ENCODE peak calls at places on chromosomes 2 and 18, in four cellular contexts. One of them, this sample, is unnamed.

GRCh38 chr2:127504552-127505460 is 21.5 kb downstream of the IWS1 start:
- DNase-seq in A549: no peak
- DNase-seq in GM12878: no peak
- DNase-seq in HepG2: no peak
- DNase-seq in this sample: no peak

GRCh38 chr18:77093584-77093983 is 39.0 kb downstream of the MBP start:
- DNase-seq in A549: no peak
- DNase-seq in GM12878: no peak
- DNase-seq in HepG2: no peak
- DNase-seq in this sample: no peak

GRCh38 chr2:215528555-215528954 is 92.7 kb upstream of the FN1 start:
- DNase-seq in A549: no peak
- DNase-seq in GM12878: no peak
- DNase-seq in HepG2: peak
- DNase-seq in this sample: no peak

GRCh38 chr2:96097441-96097840 is 18.9 kb downstream of the ADRA2B start:
- DNase-seq in A549: no peak
- DNase-seq in GM12878: no peak
- DNase-seq in HepG2: no peak
- DNase-seq in this sample: no peak

GRCh38 chr2:50591642-50592041 is 440.3 kb downstream of the NRXN1 start:
- DNase-seq in A549: no peak
- DNase-seq in GM12878: no peak
- DNase-seq in HepG2: no peak
- DNase-seq in this sample: no peak

GRCh38 chr18:59985289-59985688 is 85.5 kb downstream of the PMAIP1 start:
- DNase-seq in A549: no peak
- DNase-seq in GM12878: no peak
- DNase-seq in HepG2: no peak
- DNase-seq in this sample: no peak

GRCh38 chr2:25566094-25566493 is 107.3 kb downstream of the DTNB start:
- DNase-seq in A549: no peak
- DNase-seq in GM12878: no peak
- DNase-seq in HepG2: no peak
- DNase-seq in this sample: no peak

GRCh38 chr2:137693521-137693920 is 270.8 kb upstream of the HNMT start:
- DNase-seq in A549: no peak
- DNase-seq in GM12878: no peak
- DNase-seq in HepG2: no peak
- DNase-seq in this sample: no peak

GRCh38 chr2:222248256-222248655 is 50.5 kb downstream of the PAX3 start:
- DNase-seq in A549: no peak
- DNase-seq in GM12878: no peak
- DNase-seq in HepG2: no peak
- DNase-seq in this sample: no peak

GRCh38 chr2:213740453-213740852 is 456.2 kb downstream of the SPAG16 start:
- DNase-seq in A549: no peak
- DNase-seq in GM12878: no peak
- DNase-seq in HepG2: no peak
- DNase-seq in this sample: no peak

GRCh38 chr2:9158786-9159779 is 47.5 kb upstream of the ASAP2 start:
- DNase-seq in A549: no peak
- DNase-seq in GM12878: no peak
- DNase-seq in HepG2: no peak
- DNase-seq in this sample: no peak

GRCh38 chr2:159124441-159124911 is 156.0 kb downstream of the TANC1 start:
- DNase-seq in A549: peak
- DNase-seq in GM12878: no peak
- DNase-seq in HepG2: peak
- DNase-seq in this sample: peak

GRCh38 chr18:77114564-77115391 is 17.8 kb downstream of the MBP start:
- DNase-seq in A549: peak
- DNase-seq in GM12878: no peak
- DNase-seq in HepG2: peak
- DNase-seq in this sample: no peak

GRCh38 chr18:361941-362913 is 94.4 kb upstream of the THOC1 start:
- DNase-seq in A549: no peak
- DNase-seq in GM12878: no peak
- DNase-seq in HepG2: peak
- DNase-seq in this sample: no peak

GRCh38 chr2:213007290-213007838 is 144.0 kb downstream of the IKZF2 start:
- DNase-seq in A549: no peak
- DNase-seq in GM12878: no peak
- DNase-seq in HepG2: no peak
- DNase-seq in this sample: no peak

GRCh38 chr2:587371-587960 is 89.7 kb downstream of the TMEM18 start:
- DNase-seq in A549: no peak
- DNase-seq in GM12878: no peak
- DNase-seq in HepG2: no peak
- DNase-seq in this sample: no peak

GRCh38 chr2:20184067-20184938 is 40.6 kb downstream of the SDC1 start:
- DNase-seq in A549: peak
- DNase-seq in GM12878: no peak
- DNase-seq in HepG2: peak
- DNase-seq in this sample: no peak

GRCh38 chr18:48946329-48946835 is 4.4 kb downstream of the SMAD7 start:
- DNase-seq in A549: no peak
- DNase-seq in GM12878: no peak
- DNase-seq in HepG2: peak
- DNase-seq in this sample: no peak

GRCh38 chr18:7272268-7273049 is 41.6 kb downstream of the LRRC30 start:
- DNase-seq in A549: peak
- DNase-seq in GM12878: no peak
- DNase-seq in HepG2: peak
- DNase-seq in this sample: no peak

GRCh38 chr2:156300337-156300736 is 32.2 kb downstream of the NR4A2 start:
- DNase-seq in A549: no peak
- DNase-seq in GM12878: no peak
- DNase-seq in HepG2: peak
- DNase-seq in this sample: no peak

GRCh38 chr2:40169430-40169829 is 282.5 kb downstream of the SLC8A1 start:
- DNase-seq in A549: no peak
- DNase-seq in GM12878: no peak
- DNase-seq in HepG2: no peak
- DNase-seq in this sample: no peak

GRCh38 chr2:71927757-71928715 is 219.6 kb downstream of the CYP26B1 start:
- DNase-seq in A549: no peak
- DNase-seq in GM12878: no peak
- DNase-seq in HepG2: no peak
- DNase-seq in this sample: no peak

GRCh38 chr2:47269316-47270232 is 114.5 kb upstream of the STPG4 start:
- DNase-seq in A549: peak
- DNase-seq in GM12878: no peak
- DNase-seq in HepG2: peak
- DNase-seq in this sample: peak

GRCh38 chr2:237157551-237158102 is 71.9 kb downstream of the COPS8 start:
- DNase-seq in A549: no peak
- DNase-seq in GM12878: no peak
- DNase-seq in HepG2: no peak
- DNase-seq in this sample: no peak

GRCh38 chr18:21769206-21769605 is 28.6 kb downstream of the MIB1 start:
- DNase-seq in A549: no peak
- DNase-seq in GM12878: no peak
- DNase-seq in HepG2: no peak
- DNase-seq in this sample: no peak

GRCh38 chr18:42183746-42184145 is 228.7 kb downstream of the PIK3C3 start:
- DNase-seq in A549: peak
- DNase-seq in GM12878: no peak
- DNase-seq in HepG2: no peak
- DNase-seq in this sample: no peak

GRCh38 chr18:29154196-29154757 is 977.3 kb upstream of the CDH2 start:
- DNase-seq in A549: no peak
- DNase-seq in GM12878: no peak
- DNase-seq in HepG2: no peak
- DNase-seq in this sample: no peak

GRCh38 chr18:2853926-2854664 is 7.3 kb downstream of the EMILIN2 start:
- DNase-seq in A549: no peak
- DNase-seq in GM12878: no peak
- DNase-seq in HepG2: no peak
- DNase-seq in this sample: peak

GRCh38 chr2:37671013-37671815 is at the start of gene CDC42EP3:
- DNase-seq in A549: peak
- DNase-seq in GM12878: no peak
- DNase-seq in HepG2: no peak
- DNase-seq in this sample: peak

GRCh38 chr18:41681138-41681881 is 273.7 kb upstream of the PIK3C3 start:
- DNase-seq in A549: no peak
- DNase-seq in GM12878: no peak
- DNase-seq in HepG2: no peak
- DNase-seq in this sample: no peak

GRCh38 chr2:195532255-195532627 is 124.8 kb upstream of the SLC39A10 start:
- DNase-seq in A549: no peak
- DNase-seq in GM12878: no peak
- DNase-seq in HepG2: no peak
- DNase-seq in this sample: no peak

GRCh38 chr2:15738225-15738546 is 146.5 kb downstream of the DDX1 start:
- DNase-seq in A549: no peak
- DNase-seq in GM12878: no peak
- DNase-seq in HepG2: no peak
- DNase-seq in this sample: no peak

GRCh38 chr2:240405133-240405532 is 30.3 kb upstream of the GPC1 start:
- DNase-seq in A549: no peak
- DNase-seq in GM12878: no peak
- DNase-seq in HepG2: no peak
- DNase-seq in this sample: no peak

GRCh38 chr2:241507430-241508239 is 749 bp downstream of the STK25 start:
- DNase-seq in A549: peak
- DNase-seq in GM12878: no peak
- DNase-seq in HepG2: peak
- DNase-seq in this sample: peak

GRCh38 chr18:59547691-59548182 is 149.5 kb downstream of the CCBE1 start:
- DNase-seq in A549: no peak
- DNase-seq in GM12878: no peak
- DNase-seq in HepG2: no peak
- DNase-seq in this sample: peak

GRCh38 chr2:85712261-85712660 is 18.1 kb downstream of the GNLY start:
- DNase-seq in A549: no peak
- DNase-seq in GM12878: no peak
- DNase-seq in HepG2: no peak
- DNase-seq in this sample: no peak

GRCh38 chr2:218255441-218255840 is 5.4 kb upstream of the GPBAR1 start:
- DNase-seq in A549: no peak
- DNase-seq in GM12878: no peak
- DNase-seq in HepG2: no peak
- DNase-seq in this sample: no peak

GRCh38 chr2:50606860-50607259 is 425.1 kb downstream of the NRXN1 start:
- DNase-seq in A549: no peak
- DNase-seq in GM12878: no peak
- DNase-seq in HepG2: no peak
- DNase-seq in this sample: no peak

GRCh38 chr2:234406085-234406484 is 90.8 kb downstream of the ARL4C start:
- DNase-seq in A549: no peak
- DNase-seq in GM12878: no peak
- DNase-seq in HepG2: no peak
- DNase-seq in this sample: no peak
- TF ChIP-seq POLR2AphosphoS2 in A549: no peak
- TF ChIP-seq POLR2AphosphoS2 in GM12878: no peak
- TF ChIP-seq POLR2AphosphoS2 in HepG2: no peak
- TF ChIP-seq POLR2AphosphoS2 in this sample: no peak

DNA sequence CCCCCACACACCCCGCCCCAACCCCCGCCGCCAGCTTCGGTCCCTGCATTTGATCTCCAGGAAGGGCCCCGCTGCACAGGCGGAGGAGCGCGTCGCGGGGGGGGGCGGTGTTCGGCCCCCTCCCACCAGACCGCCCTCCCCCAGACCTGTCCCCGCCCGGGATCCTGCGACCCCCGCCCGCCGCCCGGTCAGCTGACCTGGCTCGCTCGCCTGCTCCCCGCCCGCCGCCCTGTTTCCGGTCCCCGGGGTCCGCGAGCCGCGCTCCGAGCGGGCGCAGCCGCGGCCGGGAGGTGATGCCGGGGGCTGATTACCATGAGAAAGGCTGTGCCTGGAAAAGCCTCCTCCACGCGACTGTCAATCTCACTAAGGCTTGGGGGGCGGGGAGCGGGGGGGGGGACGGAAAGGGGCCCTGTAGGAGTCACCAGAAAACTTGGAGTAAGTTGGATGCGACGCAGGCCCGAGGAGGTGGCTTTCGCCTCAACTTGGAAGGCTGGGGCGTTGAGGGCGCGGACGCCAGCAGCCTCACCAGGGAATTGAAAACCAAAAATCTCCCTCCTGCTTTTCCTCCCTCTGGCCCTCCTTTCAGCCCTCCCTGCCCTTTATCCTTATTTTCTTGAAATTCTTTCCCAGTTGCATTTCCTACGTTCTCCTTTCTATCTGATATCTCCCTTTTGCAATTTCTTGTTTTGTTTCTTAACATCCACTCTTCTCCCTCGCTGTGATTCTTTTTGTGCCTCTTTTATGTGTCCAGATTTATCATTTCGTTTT is 4.5 kb upstream of the ZEB2 start:
- DNase-seq in A549: no peak
- DNase-seq in GM12878: no peak
- DNase-seq in HepG2: no peak
- DNase-seq in this sample: peak
- TF ChIP-seq CHD4 in A549: no peak
- TF ChIP-seq CHD4 in GM12878: no peak
- TF ChIP-seq CHD4 in HepG2: no peak
- TF ChIP-seq CHD4 in this sample: no peak

GRCh38 chr18:44839239-44839666 is 158.6 kb downstream of the SETBP1 start:
- DNase-seq in A549: peak
- DNase-seq in GM12878: peak
- DNase-seq in HepG2: no peak
- DNase-seq in this sample: peak
- TF ChIP-seq POLR2AphosphoS2 in A549: no peak
- TF ChIP-seq POLR2AphosphoS2 in GM12878: no peak
- TF ChIP-seq POLR2AphosphoS2 in HepG2: no peak
- TF ChIP-seq POLR2AphosphoS2 in this sample: no peak

GRCh38 chr18:5021558-5021957 is 175.5 kb downstream of the AKAIN1 start:
- DNase-seq in A549: no peak
- DNase-seq in GM12878: no peak
- DNase-seq in HepG2: no peak
- DNase-seq in this sample: no peak
- TF ChIP-seq CHD4 in A549: no peak
- TF ChIP-seq CHD4 in GM12878: no peak
- TF ChIP-seq CHD4 in HepG2: no peak
- TF ChIP-seq CHD4 in this sample: no peak

DNA sequence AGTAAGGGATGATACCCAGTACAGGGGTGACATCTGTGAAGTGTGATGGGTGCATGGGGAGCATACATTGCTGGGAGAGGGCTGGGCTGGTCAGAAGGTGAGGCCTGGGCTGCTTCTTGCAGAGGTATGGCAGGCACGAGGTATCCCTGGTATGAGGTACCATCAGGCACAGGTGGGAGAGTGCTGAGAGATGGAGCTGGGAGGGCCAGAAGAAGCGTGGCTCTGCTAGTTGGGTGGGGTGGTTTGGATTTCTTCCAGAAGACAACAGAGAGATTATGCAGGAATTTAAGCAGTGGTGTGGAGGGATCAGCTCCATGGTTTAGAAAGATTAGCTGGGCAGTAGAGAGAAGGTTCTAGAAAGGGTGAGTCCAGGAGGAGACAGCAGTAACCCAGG is 181.9 kb upstream of the HAAO start:
- DNase-seq in A549: no peak
- DNase-seq in GM12878: no peak
- DNase-seq in HepG2: no peak
- DNase-seq in this sample: no peak
- TF ChIP-seq POLR2AphosphoS2 in A549: no peak
- TF ChIP-seq POLR2AphosphoS2 in GM12878: no peak
- TF ChIP-seq POLR2AphosphoS2 in HepG2: no peak
- TF ChIP-seq POLR2AphosphoS2 in this sample: no peak